ENCODE peak calls at places on chromosomes 16 and 17, in four cellular contexts. U is foreskin fibroblast, C is BE2C, Z is dorsolateral prefrontal cortex. W is an unnamed sample.

GRCh38 chr17:31691251-31691905 is 167.7 kb downstream of the COPRS start:
- DNase-seq in U (no peak), C (no peak), Z (no peak), W (no peak)

GRCh38 chr16:79317521-79317920 is 283.0 kb downstream of the MAF start:
- DNase-seq in U (no peak), C (no peak), Z (no peak), W (no peak)

GRCh38 chr17:50903604-50904521 is 37.7 kb upstream of the TOB1 start:
- DNase-seq in U (peak), C (peak), Z (no peak), W (peak)

GRCh38 chr17:62067165-62068145 is 2.4 kb upstream of the MED13 start:
- DNase-seq in U (no peak), C (no peak), Z (no peak), W (no peak)

GRCh38 chr17:29526322-29526721 is 40.5 kb downstream of the ABHD15 start:
- DNase-seq in U (no peak), C (no peak), Z (no peak), W (peak)

GRCh38 chr17:32976131-32976530 is 15.5 kb upstream of the SPACA3 start:
- DNase-seq in U (no peak), C (no peak), Z (no peak), W (no peak)

GRCh38 chr16:11160676-11161115 is 95.3 kb downstream of the SOCS1 start:
- DNase-seq in U (no peak), C (no peak), Z (no peak), W (peak)

GRCh38 chr17:19785854-19786253 is 37.8 kb upstream of the ALDH3A1 start:
- DNase-seq in U (no peak), C (no peak), Z (no peak), W (no peak)

GRCh38 chr16:84043486-84044107 is 1.0 kb upstream of the SLC38A8 start:
- DNase-seq in U (no peak), C (no peak), Z (no peak), W (peak)

GRCh38 chr17:76428511-76428910 is 24.4 kb downstream of the UBE2O start:
- DNase-seq in U (no peak), C (no peak), Z (no peak), W (peak)

GRCh38 chr17:72189781-72190593 is 69.2 kb downstream of the SOX9 start:
- DNase-seq in U (no peak), C (no peak), Z (no peak), W (no peak)

GRCh38 chr16:8120001-8120400 is 470.3 kb downstream of the TMEM114 start:
- DNase-seq in U (no peak), C (no peak), Z (no peak), W (no peak)

GRCh38 chr17:11948791-11949190 is 48.5 kb downstream of the ZNF18 start:
- DNase-seq in U (peak), C (no peak), Z (no peak), W (peak)

GRCh38 chr17:82449136-82449882 is 1.2 kb downstream of the CYBC1 start:
- DNase-seq in U (no peak), C (no peak), Z (no peak), W (no peak)

GRCh38 chr16:19696961-19697360 is 21.1 kb downstream of the KNOP1 start:
- DNase-seq in U (no peak), C (no peak), Z (peak), W (no peak)

GRCh38 chr16:67311607-67312449 is 14.7 kb downstream of the KCTD19 start:
- DNase-seq in U (peak), C (no peak), Z (no peak), W (peak)

GRCh38 chr16:54846761-54847160 is 83.9 kb upstream of the IRX5 start:
- DNase-seq in U (no peak), C (no peak), Z (no peak), W (no peak)

GRCh38 chr17:69581061-69581955 is 166.8 kb downstream of the MAP2K6 start:
- DNase-seq in U (no peak), C (no peak), Z (no peak), W (no peak)

GRCh38 chr16:58863042-58863441 is 128.9 kb upstream of the GOT2 start:
- DNase-seq in U (no peak), C (no peak), Z (no peak), W (no peak)

GRCh38 chr17:46978489-46979022 is 497 bp downstream of the RPRML start:
- DNase-seq in U (no peak), C (peak), Z (peak), W (no peak)

GRCh38 chr17:30323895-30324319 is 9.9 kb downstream of the TMIGD1 start:
- DNase-seq in U (peak), C (no peak), Z (no peak), W (peak)

GRCh38 chr16:27175888-27176287 is 27.4 kb upstream of the KDM8 start:
- DNase-seq in U (no peak), C (no peak), Z (no peak), W (peak)

DNA sequence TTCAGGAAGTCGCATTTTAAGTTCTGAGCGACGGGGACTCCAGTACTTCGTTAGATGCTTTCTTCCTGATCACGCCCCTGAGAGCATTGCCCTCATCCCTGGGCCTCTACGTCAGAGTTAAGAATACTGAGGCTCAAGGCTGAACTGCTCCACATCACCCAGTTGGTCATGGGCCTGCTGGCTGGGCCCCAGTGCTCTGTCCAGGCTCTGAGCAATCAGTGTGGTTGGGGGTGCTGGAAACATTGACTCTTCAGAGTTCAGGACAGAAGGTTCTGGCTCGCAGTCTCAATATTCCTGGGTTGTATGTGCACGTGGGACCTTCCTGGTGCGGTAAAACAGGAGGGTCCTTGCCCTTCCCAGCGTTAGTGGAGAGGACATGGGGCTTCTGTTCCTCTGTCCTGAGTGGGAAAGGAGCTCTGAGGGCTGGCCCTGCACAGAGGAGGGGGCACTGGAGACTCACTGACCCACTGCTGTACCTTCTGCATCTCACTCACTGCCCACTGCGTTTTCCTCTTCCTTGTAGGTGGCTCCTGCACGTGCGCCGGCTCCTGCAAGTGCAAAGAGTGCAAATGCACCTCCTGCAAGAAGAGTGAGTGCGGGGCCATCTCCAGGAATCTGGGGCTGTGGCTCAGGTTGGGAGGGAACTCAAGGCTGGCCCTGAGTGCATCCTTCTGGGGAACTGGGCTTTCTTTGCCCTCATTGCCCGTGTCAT is 518 bp downstream of the MT1E start:
- DNase-seq in U (peak), C (no peak), Z (no peak), W (peak)
- H3K4me3 ChIP-seq in U (peak), C (no peak), Z (peak), W (peak)

GRCh38 chr16:2784536-2785100 is 2.7 kb downstream of the PRSS33 start:
- DNase-seq in U (no peak), C (no peak), Z (no peak), W (no peak)

GRCh38 chr16:2783581-2784375 is 3.6 kb downstream of the PRSS33 start:
- DNase-seq in U (no peak), C (no peak), Z (no peak), W (no peak)

GRCh38 chr16:2786061-2786825 is 1.1 kb downstream of the PRSS33 start:
- DNase-seq in U (no peak), C (no peak), Z (no peak), W (no peak)

GRCh38 chr16:2786826-2787151 is 571 bp downstream of the PRSS33 start:
- DNase-seq in U (no peak), C (no peak), Z (no peak), W (no peak)

DNA sequence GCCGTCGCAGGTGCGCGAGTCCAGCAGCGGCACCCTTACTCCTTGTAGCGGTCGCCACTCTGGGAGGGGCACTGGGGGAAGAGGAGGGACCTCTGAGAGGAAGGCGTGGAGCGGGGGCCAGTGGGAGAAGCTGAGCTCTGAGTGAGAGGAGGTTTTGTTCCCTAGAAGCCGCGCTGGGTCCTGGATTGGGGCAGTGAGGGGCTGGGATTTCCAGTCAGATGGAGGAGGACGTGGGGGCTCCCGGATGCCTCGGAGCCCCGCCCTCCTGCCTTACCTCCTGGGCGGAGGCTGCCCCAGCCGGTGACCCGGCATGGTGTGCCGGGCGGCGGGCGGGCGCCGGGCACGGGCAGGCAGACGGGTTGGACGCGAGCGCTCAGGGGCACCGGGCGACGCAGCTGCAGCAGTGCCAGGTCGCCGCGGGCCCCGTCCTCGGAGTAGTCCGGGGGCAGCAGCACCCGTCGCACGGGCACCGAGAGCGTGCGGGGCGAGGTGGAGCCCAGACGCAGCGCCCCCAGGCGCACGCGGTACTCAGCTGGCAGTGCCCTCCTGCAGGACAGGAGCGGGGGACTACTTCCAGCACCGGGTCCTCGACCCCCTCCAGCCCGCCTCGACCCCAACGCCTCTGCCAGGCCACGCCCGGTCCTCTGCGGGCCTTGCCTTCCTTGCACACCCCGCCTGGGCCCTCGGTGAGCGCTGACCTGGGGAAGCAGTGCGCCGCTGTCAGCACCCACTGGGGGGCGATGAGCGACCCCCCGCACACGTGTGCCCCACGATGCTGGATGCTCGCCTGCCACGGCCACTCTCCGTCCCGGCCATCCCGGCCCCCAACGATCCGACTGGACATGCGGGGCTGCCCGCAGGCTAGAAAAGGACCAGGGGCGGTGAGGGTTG is 2.0 kb downstream of the PRSS33 start:
- DNase-seq in U (no peak), C (no peak), Z (no peak), W (no peak)
- H3K4me3 ChIP-seq in U (no peak), C (no peak), Z (peak), W (no peak)

GRCh38 chr16:85074225-85074914 is 37.9 kb downstream of the CIBAR2 start:
- DNase-seq in U (no peak), C (no peak), Z (no peak), W (no peak)
- H3K4me3 ChIP-seq in U (no peak), C (no peak), Z (no peak), W (no peak)

GRCh38 chr17:65473363-65473762 is 88.1 kb downstream of the AXIN2 start:
- DNase-seq in U (no peak), C (no peak), Z (no peak), W (no peak)
- H3K4me3 ChIP-seq in U (no peak), C (no peak), Z (no peak), W (no peak)

GRCh38 chr16:80964351-80964750 is 42.3 kb downstream of the CMC2 start:
- DNase-seq in U (no peak), C (no peak), Z (no peak), W (no peak)
- H3K4me3 ChIP-seq in U (no peak), C (no peak), Z (no peak), W (no peak)

GRCh38 chr17:45410144-45411091 is 22.3 kb downstream of the ARHGAP27 start:
- DNase-seq in U (no peak), C (no peak), Z (no peak), W (no peak)
- H3K4me3 ChIP-seq in U (no peak), C (no peak), Z (peak), W (no peak)

GRCh38 chr16:14529010-14529669 is 100.9 kb downstream of the PARN start:
- DNase-seq in U (peak), C (peak), Z (peak), W (peak)
- H3K4me3 ChIP-seq in U (no peak), C (peak), Z (peak), W (no peak)

DNA sequence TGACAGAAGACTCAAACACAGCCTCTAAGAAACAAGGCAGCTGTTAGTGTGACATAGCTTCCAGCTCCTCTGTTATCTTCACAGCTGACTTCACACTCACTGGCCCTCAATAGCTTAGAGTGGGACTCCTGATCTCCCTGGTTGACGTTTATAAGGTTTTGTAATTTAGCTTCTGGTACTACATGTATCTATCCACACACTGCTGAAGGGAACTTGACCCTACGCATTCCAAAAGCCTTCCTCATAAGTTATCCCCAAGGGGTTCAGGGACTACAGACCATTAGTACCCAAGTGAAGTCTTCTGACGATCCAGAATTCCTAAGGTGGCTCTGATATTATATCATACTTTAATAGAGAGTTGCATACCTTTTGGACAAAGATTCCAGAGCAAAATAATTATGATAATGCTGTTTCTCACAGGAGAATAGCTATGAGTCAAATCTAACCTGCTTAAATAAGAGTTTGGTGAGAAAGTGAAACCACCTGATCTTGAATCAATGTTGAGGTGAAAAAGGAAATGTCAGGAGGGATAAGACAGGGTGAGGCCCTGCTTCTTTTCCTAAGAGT is 14.5 kb downstream of the ACACA start:
- DNase-seq in U (peak), C (no peak), Z (no peak), W (peak)
- H3K4me3 ChIP-seq in U (no peak), C (no peak), Z (no peak), W (no peak)

GRCh38 chr17:57606111-57606875 is 138.8 kb downstream of the CCDC182 start:
- DNase-seq in U (no peak), C (no peak), Z (no peak), W (no peak)

GRCh38 chr17:57609878-57610270 is 135.2 kb downstream of the CCDC182 start:
- DNase-seq in U (no peak), C (no peak), Z (no peak), W (no peak)

GRCh38 chr17:57607553-57608120 is 137.5 kb downstream of the CCDC182 start:
- DNase-seq in U (no peak), C (no peak), Z (no peak), W (peak)

GRCh38 chr17:57609125-57609877 is 135.8 kb downstream of the CCDC182 start:
- DNase-seq in U (no peak), C (no peak), Z (no peak), W (no peak)

GRCh38 chr17:57608369-57609124 is 136.6 kb downstream of the CCDC182 start:
- DNase-seq in U (no peak), C (no peak), Z (no peak), W (no peak)
- H3K4me3 ChIP-seq in U (no peak), C (no peak), Z (no peak), W (no peak)

GRCh38 chr17:80545499-80545826 is 825 bp downstream of the RPTOR start:
- DNase-seq in U (no peak), C (no peak), Z (no peak), W (peak)

GRCh38 chr17:80544655-80545498 is at the start of gene RPTOR:
- DNase-seq in U (peak), C (peak), Z (peak), W (peak)

DNA sequence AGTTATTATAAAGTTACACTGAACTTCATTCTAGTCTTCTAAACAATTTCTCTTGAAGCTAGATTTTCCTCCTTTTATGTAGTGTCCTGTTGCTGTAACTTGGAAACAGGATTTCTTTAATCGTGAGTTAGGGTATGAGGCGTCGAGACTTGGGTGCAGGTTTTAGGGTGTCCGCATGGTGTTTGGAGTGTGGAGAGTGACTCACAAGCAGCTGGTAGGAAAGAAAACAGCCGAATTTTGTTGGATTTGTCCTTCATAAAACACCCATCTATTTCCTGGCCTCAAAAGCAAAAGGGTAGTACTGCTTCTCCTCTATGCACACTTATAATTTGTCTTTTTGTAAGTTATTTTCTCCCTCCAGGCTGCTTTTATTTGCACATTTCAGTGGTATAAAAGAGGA is 1.6 kb downstream of the RPTOR start:
- DNase-seq in U (no peak), C (no peak), Z (no peak), W (no peak)
- H3K4me3 ChIP-seq in U (peak), C (peak), Z (peak), W (peak)

W was measured in fibroblast of mammary gland.